ENCODE peak calls at places on chromosomes 2 and 18, in four cellular contexts. One of them, this sample, is unnamed.

GRCh38 chr2:74045454-74045853 is 60.7 kb downstream of the TET3 start:
- DNase-seq in GM12878: no peak
- DNase-seq in K562: no peak
- DNase-seq in HepG2: no peak
- DNase-seq in this sample: no peak

GRCh38 chr18:58666176-58666575 is 5.1 kb upstream of the MALT1 start:
- DNase-seq in GM12878: no peak
- DNase-seq in K562: no peak
- DNase-seq in HepG2: no peak
- DNase-seq in this sample: no peak

GRCh38 chr2:234161932-234162331 is 111.4 kb downstream of the SPP2 start:
- DNase-seq in GM12878: no peak
- DNase-seq in HepG2: no peak
- DNase-seq in K562: no peak
- DNase-seq in this sample: no peak

GRCh38 chr2:237694423-237695194 is 67.2 kb downstream of the LRRFIP1 start:
- DNase-seq in GM12878: no peak
- DNase-seq in HepG2: no peak
- DNase-seq in K562: peak
- DNase-seq in this sample: no peak

GRCh38 chr18:11005528-11005927 is 143.8 kb downstream of the PIEZO2 start:
- DNase-seq in HepG2: peak
- DNase-seq in GM12878: peak
- DNase-seq in K562: no peak
- DNase-seq in this sample: peak

GRCh38 chr2:64019083-64019974 is at the start of gene VPS54:
- DNase-seq in HepG2: peak
- DNase-seq in GM12878: no peak
- DNase-seq in K562: peak
- DNase-seq in this sample: peak

GRCh38 chr2:23496456-23496855 is 111.5 kb downstream of the KLHL29 start:
- DNase-seq in GM12878: no peak
- DNase-seq in HepG2: no peak
- DNase-seq in K562: no peak
- DNase-seq in this sample: no peak

GRCh38 chr2:173119069-173119807 is 43.6 kb downstream of the MAP3K20 start:
- DNase-seq in HepG2: no peak
- DNase-seq in K562: no peak
- DNase-seq in GM12878: no peak
- DNase-seq in this sample: no peak

GRCh38 chr2:225103737-225104141 is 61.5 kb upstream of the DOCK10 start:
- DNase-seq in HepG2: no peak
- DNase-seq in GM12878: no peak
- DNase-seq in K562: no peak
- DNase-seq in this sample: peak

GRCh38 chr18:63928331-63928730 is 20.6 kb downstream of the SERPINB10 start:
- DNase-seq in GM12878: no peak
- DNase-seq in K562: no peak
- DNase-seq in HepG2: no peak
- DNase-seq in this sample: no peak

GRCh38 chr2:195595825-195596224 is 61.2 kb upstream of the SLC39A10 start:
- DNase-seq in HepG2: no peak
- DNase-seq in GM12878: no peak
- DNase-seq in K562: peak
- DNase-seq in this sample: no peak

GRCh38 chr2:237920673-237921072 is 46.1 kb upstream of the UBE2F start:
- DNase-seq in GM12878: no peak
- DNase-seq in HepG2: no peak
- DNase-seq in K562: no peak
- DNase-seq in this sample: no peak

GRCh38 chr2:156021326-156022040 is 311.0 kb downstream of the NR4A2 start:
- DNase-seq in GM12878: no peak
- DNase-seq in HepG2: no peak
- DNase-seq in K562: no peak
- DNase-seq in this sample: no peak

GRCh38 chr2:176584333-176584732 is 315.1 kb downstream of the MTX2 start:
- DNase-seq in HepG2: no peak
- DNase-seq in K562: no peak
- DNase-seq in GM12878: no peak
- DNase-seq in this sample: peak

GRCh38 chr2:182868423-182868822 is 2.0 kb upstream of the FRZB start:
- DNase-seq in GM12878: no peak
- DNase-seq in K562: no peak
- DNase-seq in HepG2: no peak
- DNase-seq in this sample: no peak

GRCh38 chr2:101478561-101479001 is 3.7 kb upstream of the RFX8 start:
- DNase-seq in HepG2: no peak
- DNase-seq in K562: no peak
- DNase-seq in GM12878: no peak
- DNase-seq in this sample: no peak

GRCh38 chr18:37532917-37533316 is 32.7 kb downstream of the CELF4 start:
- DNase-seq in HepG2: no peak
- DNase-seq in GM12878: no peak
- DNase-seq in K562: no peak
- DNase-seq in this sample: no peak

GRCh38 chr2:121595012-121595891 is 54.0 kb downstream of the CLASP1 start:
- DNase-seq in K562: peak
- DNase-seq in HepG2: no peak
- DNase-seq in GM12878: no peak
- DNase-seq in this sample: no peak

GRCh38 chr2:27667439-27667838 is 3.8 kb downstream of the SLC4A1AP start:
- DNase-seq in GM12878: no peak
- DNase-seq in HepG2: no peak
- DNase-seq in K562: no peak
- DNase-seq in this sample: no peak

GRCh38 chr2:153487482-153487881 is 8.9 kb upstream of the RPRM start:
- DNase-seq in HepG2: no peak
- DNase-seq in K562: no peak
- DNase-seq in GM12878: no peak
- DNase-seq in this sample: no peak

GRCh38 chr2:164898475-164898874 is 56.9 kb downstream of the SLC38A11 start:
- DNase-seq in GM12878: no peak
- DNase-seq in HepG2: peak
- DNase-seq in K562: no peak
- DNase-seq in this sample: peak

GRCh38 chr2:171874517-171874916 is 19.5 kb downstream of the SLC25A12 start:
- DNase-seq in GM12878: no peak
- DNase-seq in HepG2: no peak
- DNase-seq in K562: no peak
- DNase-seq in this sample: no peak

GRCh38 chr2:235286624-235287368 is 207.0 kb upstream of the AGAP1 start:
- DNase-seq in GM12878: no peak
- DNase-seq in K562: no peak
- DNase-seq in HepG2: no peak
- DNase-seq in this sample: no peak

GRCh38 chr2:125330133-125330532 is 1305.0 kb downstream of the CNTNAP5 start:
- DNase-seq in GM12878: peak
- DNase-seq in HepG2: no peak
- DNase-seq in K562: no peak
- DNase-seq in this sample: no peak

GRCh38 chr2:232646726-232647125 is 13.3 kb downstream of the EFHD1 start:
- DNase-seq in K562: no peak
- DNase-seq in HepG2: no peak
- DNase-seq in GM12878: no peak
- DNase-seq in this sample: no peak

GRCh38 chr2:122447237-122447636 is 691.8 kb downstream of the TSN start:
- DNase-seq in K562: no peak
- DNase-seq in GM12878: no peak
- DNase-seq in HepG2: no peak
- DNase-seq in this sample: no peak

GRCh38 chr2:234827096-234827860 is 124.5 kb upstream of the SH3BP4 start:
- DNase-seq in GM12878: no peak
- DNase-seq in K562: no peak
- DNase-seq in HepG2: no peak
- DNase-seq in this sample: no peak

GRCh38 chr2:1494257-1494656 is 81.0 kb downstream of the TPO start:
- DNase-seq in HepG2: no peak
- DNase-seq in GM12878: no peak
- DNase-seq in K562: no peak
- DNase-seq in this sample: no peak

GRCh38 chr2:157857881-157858280 is 18.2 kb downstream of the ACVR1 start:
- DNase-seq in K562: no peak
- DNase-seq in HepG2: no peak
- DNase-seq in GM12878: no peak
- DNase-seq in this sample: peak

GRCh38 chr2:63780483-63781155 is 61.1 kb upstream of the UGP2 start:
- DNase-seq in GM12878: no peak
- DNase-seq in HepG2: no peak
- DNase-seq in K562: no peak
- DNase-seq in this sample: no peak

GRCh38 chr2:71546777-71547281 is 93.5 kb downstream of the DYSF start:
- DNase-seq in K562: no peak
- DNase-seq in HepG2: peak
- DNase-seq in GM12878: no peak
- DNase-seq in this sample: no peak

GRCh38 chr2:167855211-167855610 is 392.2 kb downstream of the STK39 start:
- DNase-seq in K562: no peak
- DNase-seq in HepG2: no peak
- DNase-seq in GM12878: no peak
- DNase-seq in this sample: no peak

GRCh38 chr2:176464886-176465564 is 195.8 kb downstream of the MTX2 start:
- DNase-seq in GM12878: no peak
- DNase-seq in HepG2: no peak
- DNase-seq in K562: no peak
- DNase-seq in this sample: no peak

GRCh38 chr18:10417191-10417590 is 37.2 kb upstream of the APCDD1 start:
- DNase-seq in K562: no peak
- DNase-seq in GM12878: no peak
- DNase-seq in HepG2: no peak
- DNase-seq in this sample: no peak

GRCh38 chr2:168889635-168890005 is 610 bp downstream of the SPC25 start:
- DNase-seq in HepG2: peak
- DNase-seq in GM12878: no peak
- DNase-seq in K562: peak
- DNase-seq in this sample: no peak

GRCh38 chr2:168152902-168153301 is 94.5 kb downstream of the STK39 start:
- DNase-seq in GM12878: no peak
- DNase-seq in K562: no peak
- DNase-seq in HepG2: peak
- DNase-seq in this sample: no peak

GRCh38 chr18:21484851-21485636 is 115.5 kb downstream of the ESCO1 start:
- DNase-seq in K562: no peak
- DNase-seq in HepG2: no peak
- DNase-seq in GM12878: no peak
- DNase-seq in this sample: no peak

GRCh38 chr2:239127513-239127912 is 273.3 kb downstream of the HDAC4 start:
- DNase-seq in HepG2: peak
- DNase-seq in GM12878: no peak
- DNase-seq in K562: no peak
- DNase-seq in this sample: no peak

GRCh38 chr2:186523781-186524180 is 37.7 kb downstream of the ZC3H15 start:
- DNase-seq in K562: no peak
- DNase-seq in GM12878: no peak
- DNase-seq in HepG2: no peak
- DNase-seq in this sample: no peak
- TF ChIP-seq POLR2AphosphoS2 in K562: no peak
- TF ChIP-seq POLR2AphosphoS2 in GM12878: no peak
- TF ChIP-seq POLR2AphosphoS2 in HepG2: no peak
- TF ChIP-seq POLR2AphosphoS2 in this sample: no peak

GRCh38 chr18:49972535-49972934 is 159.2 kb upstream of the ACAA2 start:
- DNase-seq in K562: no peak
- DNase-seq in GM12878: no peak
- DNase-seq in HepG2: no peak
- DNase-seq in this sample: no peak

GRCh38 chr18:49974079-49974478 is 160.7 kb upstream of the ACAA2 start:
- DNase-seq in K562: no peak
- DNase-seq in HepG2: no peak
- DNase-seq in GM12878: no peak
- DNase-seq in this sample: no peak

GRCh38 chr18:49973592-49973991 is 160.3 kb upstream of the ACAA2 start:
- DNase-seq in K562: no peak
- DNase-seq in GM12878: no peak
- DNase-seq in HepG2: no peak
- DNase-seq in this sample: no peak

GRCh38 chr18:49970288-49970687 is 157.0 kb upstream of the ACAA2 start:
- DNase-seq in K562: no peak
- DNase-seq in HepG2: no peak
- DNase-seq in GM12878: no peak
- DNase-seq in this sample: no peak

DNA sequence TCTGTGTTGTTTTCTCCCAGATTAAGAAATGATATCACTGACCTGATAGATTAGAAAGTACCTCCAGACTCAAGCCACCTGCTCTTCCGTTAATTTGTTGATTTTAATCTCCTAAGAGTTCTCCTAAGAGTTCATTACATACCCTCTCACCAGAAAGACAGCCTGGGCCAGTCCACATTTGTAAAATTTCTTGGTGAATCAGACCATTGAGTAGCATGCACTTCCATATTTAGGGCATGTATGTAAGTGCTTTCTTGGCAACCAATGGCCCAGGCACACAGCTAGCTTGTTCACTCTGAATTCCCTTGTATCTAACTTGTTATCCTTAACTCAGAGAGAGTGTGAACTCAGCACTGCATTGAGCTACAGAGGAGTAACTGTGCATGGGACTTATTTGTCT is 158.1 kb upstream of the ACAA2 start:
- DNase-seq in HepG2: no peak
- DNase-seq in K562: no peak
- DNase-seq in GM12878: no peak
- DNase-seq in this sample: no peak
- TF ChIP-seq POLR2AphosphoS2 in HepG2: no peak
- TF ChIP-seq POLR2AphosphoS2 in K562: no peak
- TF ChIP-seq POLR2AphosphoS2 in GM12878: no peak
- TF ChIP-seq POLR2AphosphoS2 in this sample: no peak

GRCh38 chr2:55115795-55116597 is 65.7 kb upstream of the RTN4 start:
- DNase-seq in GM12878: no peak
- DNase-seq in HepG2: no peak
- DNase-seq in K562: peak
- DNase-seq in this sample: peak
- TF ChIP-seq POLR2AphosphoS2 in GM12878: no peak
- TF ChIP-seq POLR2AphosphoS2 in HepG2: no peak
- TF ChIP-seq POLR2AphosphoS2 in K562: no peak
- TF ChIP-seq POLR2AphosphoS2 in this sample: no peak

GRCh38 chr2:108124733-108125132 is 115.0 kb upstream of the SULT1C3 start:
- DNase-seq in HepG2: no peak
- DNase-seq in K562: no peak
- DNase-seq in GM12878: no peak
- DNase-seq in this sample: no peak
- TF ChIP-seq POLR2AphosphoS2 in HepG2: no peak
- TF ChIP-seq POLR2AphosphoS2 in K562: no peak
- TF ChIP-seq POLR2AphosphoS2 in GM12878: no peak
- TF ChIP-seq POLR2AphosphoS2 in this sample: no peak

This sample was measured in A549.